ENCODE peak calls at places on chromosomes 6 and 20, in nine cellular contexts. O is H1; W is fibroblast of mammary gland; L is NCI-H345; C is NK-92 treated with Interleukin-12 subunit alpha and Interleukin-12 subunit beta, amount 100 ng/mL, for 24 hours; M is germinal center; U is activated T-helper 9 cell treated with anti-CD3 and anti-CD28 coated beads, Interleukin-2, amount 50 U/mL, for 16 hours; K is progenitor cell of endocrine pancreas; B is NCI-H2171 treated with DMSO at 0.1 percent for 48 hours. Y is an unnamed sample.

GRCh38 chr20:22088882-22089281 is 383.4 kb downstream of the PAX1 start:
- DNase-seq in O (no peak), W (no peak), L (no peak), C (no peak), M (no peak), U (no peak), K (no peak), B (no peak), Y (no peak)

GRCh38 chr6:17907467-17908229 is 79.8 kb downstream of the KIF13A start:
- DNase-seq in O (no peak), W (peak; percentile 100), L (no peak), C (peak; percentile 77), M (no peak), U (no peak), K (no peak), B (peak; percentile 48), Y (peak; percentile 76)

GRCh38 chr20:39269031-39269461 is 306.9 kb downstream of the DHX35 start:
- DNase-seq in O (peak; percentile 92), W (peak; percentile 14), L (peak; percentile 47), C (peak; percentile 18), M (peak; percentile 63), U (peak; percentile 1), K (peak; percentile 66), B (peak; percentile 26), Y (peak; percentile 71)

GRCh38 chr6:163965426-163966348 is 551.2 kb downstream of the QKI start:
- DNase-seq in O (no peak), W (no peak), L (no peak), C (no peak), M (no peak), U (no peak), K (no peak), B (no peak), Y (no peak)

GRCh38 chr6:107118976-107119375 is 3.7 kb upstream of the BEND3 start:
- DNase-seq in O (no peak), W (no peak), L (peak; percentile 13), C (no peak), M (no peak), U (no peak), K (no peak), B (no peak), Y (no peak)

GRCh38 chr6:109260126-109260525 is 122.1 kb downstream of the CD164 start:
- DNase-seq in O (no peak), W (peak; percentile 37), L (no peak), C (no peak), M (no peak), U (no peak), K (no peak), B (no peak), Y (no peak)

GRCh38 chr20:33793011-33793931 is 17.9 kb upstream of the CHMP4B start:
- DNase-seq in O (no peak), W (peak; percentile 32), L (no peak), C (no peak), M (no peak), U (no peak), K (no peak), B (no peak), Y (no peak)

GRCh38 chr6:43575105-43575771 is 600 bp downstream of the XPO5 start:
- DNase-seq in O (no peak), W (peak; percentile 11), L (peak; percentile 21), C (peak; percentile 39), M (peak; percentile 37), U (peak; percentile 36), K (peak; percentile 9), B (peak; percentile 27), Y (no peak)

GRCh38 chr6:166496460-166496859 is 90.0 kb downstream of the RAMACL start:
- DNase-seq in O (no peak), W (no peak), L (no peak), C (no peak), M (no peak), U (no peak), K (no peak), B (no peak), Y (no peak)

GRCh38 chr6:11207199-11207968 is 25.1 kb downstream of the NEDD9 start:
- DNase-seq in O (no peak), W (peak; percentile 97), L (no peak), C (no peak), M (no peak), U (no peak), K (no peak), B (no peak), Y (no peak)

GRCh38 chr20:39823239-39823638 is 861.1 kb downstream of the DHX35 start:
- DNase-seq in O (no peak), W (peak; percentile 95), L (no peak), C (no peak), M (no peak), U (no peak), K (no peak), B (no peak), Y (no peak)

GRCh38 chr6:53492860-53493634 is 51.9 kb downstream of the GCLC start:
- DNase-seq in O (peak; percentile 49), W (peak; percentile 72), L (peak; percentile 62), C (no peak), M (peak; percentile 25), U (peak; percentile 8), K (no peak), B (peak; percentile 77), Y (no peak)

GRCh38 chr6:133568970-133569889 is 319.7 kb upstream of the TCF21 start:
- DNase-seq in O (no peak), W (peak; percentile 97), L (peak; percentile 7), C (peak; percentile 26), M (peak; percentile 5), U (no peak), K (no peak), B (peak; percentile 90), Y (peak; percentile 50)

GRCh38 chr6:157763129-157763893 is 59.7 kb upstream of the SNX9 start:
- DNase-seq in O (peak; percentile 65), W (peak; percentile 66), L (peak; percentile 95), C (no peak), M (peak; percentile 23), U (no peak), K (no peak), B (peak; percentile 90), Y (no peak)

GRCh38 chr6:11025911-11026635 is 18.0 kb downstream of the ELOVL2 start:
- DNase-seq in O (peak; percentile 58), W (no peak), L (no peak), C (no peak), M (peak; percentile 52), U (no peak), K (no peak), B (no peak), Y (no peak)

GRCh38 chr6:137051790-137052472 is 7.2 kb upstream of the IL20RA start:
- DNase-seq in O (no peak), W (peak; percentile 10), L (no peak), C (no peak), M (no peak), U (no peak), K (no peak), B (no peak), Y (no peak)

GRCh38 chr6:40322336-40322735 is 264.8 kb downstream of the LRFN2 start:
- DNase-seq in O (no peak), W (no peak), L (no peak), C (no peak), M (no peak), U (no peak), K (no peak), B (no peak), Y (no peak)

GRCh38 chr6:68741501-68742343 is 106.6 kb downstream of the ADGRB3 start:
- DNase-seq in O (no peak), W (no peak), L (no peak), C (no peak), M (no peak), U (no peak), K (no peak), B (peak; percentile 40), Y (no peak)

Y was measured in sciatic nerve.